ENCODE peak calls at places on chromosomes 4 and X, in five cellular contexts. T is ovary, G is IMR-90, I is Peyer's patch, X is A549. K is an unnamed sample.
A peak's percentile ranks its signal among the peaks of the same experiment; 100 is the strongest.

GRCh38 chrX:14798805-14799397 is 74.0 kb downstream of the FANCB start:
- DNase-seq in T (no peak), G (no peak), I (no peak), X (no peak), K (no peak)

GRCh38 chr4:42412251-42412650 is 15.0 kb downstream of the SHISA3 start:
- DNase-seq in T (no peak), G (peak; percentile 90), I (no peak), X (no peak), K (no peak)

GRCh38 chr4:149426461-149426860 is 389.2 kb downstream of the IQCM start:
- DNase-seq in T (no peak), G (peak; percentile 35), I (no peak), X (no peak), K (no peak)

GRCh38 chr4:83516042-83516772 is 19.7 kb upstream of the GPAT3 start:
- DNase-seq in T (no peak), G (peak; percentile 80), I (no peak), X (no peak), K (no peak)

GRCh38 chrX:12948495-12948894 is 26.4 kb upstream of the TMSB4X start:
- DNase-seq in T (no peak), G (no peak), I (no peak), X (no peak), K (no peak)

GRCh38 chr4:155526452-155527169 is 140.0 kb upstream of the GUCY1A1 start:
- DNase-seq in T (no peak), G (peak; percentile 55), I (no peak), X (no peak), K (no peak)

GRCh38 chr4:124177647-124178425 is 534.7 kb downstream of the ANKRD50 start:
- DNase-seq in T (no peak), G (peak; percentile 91), I (no peak), X (peak; percentile 12), K (no peak)

GRCh38 chr4:40043786-40044185 is 12.9 kb upstream of the N4BP2 start:
- DNase-seq in T (no peak), G (no peak), I (no peak), X (no peak), K (no peak)

GRCh38 chr4:166724369-166724768 is 509.9 kb downstream of the SPOCK3 start:
- DNase-seq in T (no peak), G (no peak), I (no peak), X (no peak), K (no peak)

GRCh38 chrX:11244641-11245040 is 48.6 kb upstream of the AMELX start:
- DNase-seq in T (no peak), G (peak; percentile 35), I (no peak), X (no peak), K (no peak)

GRCh38 chr4:173505924-173506779 is 23.9 kb downstream of the HAND2 start:
- DNase-seq in T (peak; percentile 77), G (peak; percentile 45), I (no peak), X (peak; percentile 57), K (no peak)

GRCh38 chr4:14196141-14196540 is 568.6 kb upstream of the BOD1L1 start:
- DNase-seq in T (peak; percentile 40), G (peak; percentile 69), I (no peak), X (no peak), K (no peak)

GRCh38 chrX:114584434-114584943 is 603 bp downstream of the HTR2C start:
- DNase-seq in T (no peak), G (no peak), I (no peak), X (no peak), K (no peak)

DNA sequence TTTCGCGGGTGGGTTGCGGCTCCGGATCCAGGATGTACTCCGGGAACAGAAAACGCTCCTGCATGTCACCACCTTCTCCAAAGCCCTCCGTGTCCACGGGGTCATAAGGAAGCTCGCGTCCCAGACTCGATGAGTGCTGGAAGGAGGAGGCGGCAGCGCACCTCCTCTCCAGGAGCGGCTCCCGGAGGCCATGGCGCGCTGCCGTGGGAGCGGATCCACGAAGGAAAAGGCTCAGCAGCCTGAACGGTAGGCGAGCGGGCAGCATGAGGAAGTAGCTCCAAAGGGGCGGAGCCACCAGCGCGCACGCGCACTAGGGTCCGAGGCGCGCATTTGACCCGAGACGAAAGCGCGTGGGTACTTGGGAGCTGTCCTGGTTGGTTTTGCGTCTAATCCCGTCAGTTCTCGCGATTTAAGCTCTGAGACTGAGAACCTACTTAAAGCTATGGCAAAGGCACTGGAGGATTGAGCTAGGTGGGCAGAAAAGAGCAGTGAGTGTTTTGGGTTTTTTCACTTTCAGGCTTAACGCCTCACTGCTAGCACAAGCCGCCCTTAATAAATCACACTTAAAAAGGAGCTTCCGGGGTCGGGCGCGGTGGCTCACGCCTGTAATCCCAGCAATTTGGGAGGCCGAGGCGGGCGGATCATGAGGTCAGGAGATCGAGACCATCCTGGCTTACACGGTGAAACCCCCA is at the start of gene NOA1:
- DNase-seq in T (peak; percentile 99), G (peak; percentile 99), I (peak; percentile 96), X (peak; percentile 81), K (peak; percentile 98)
- TF ChIP-seq POLR2A in T (peak; percentile 43), G (peak; percentile 59), I (peak; percentile 86), X (peak; percentile 82), K (peak; percentile 75)

GRCh38 chr4:98521486-98521885 is 136.9 kb downstream of the TSPAN5 start:
- DNase-seq in T (no peak), G (no peak), I (no peak), X (no peak), K (no peak)

GRCh38 chr4:98522603-98523395 is 135.6 kb downstream of the TSPAN5 start:
- DNase-seq in T (no peak), G (peak; percentile 92), I (no peak), X (no peak), K (no peak)

GRCh38 chr4:98524271-98524670 is 134.1 kb downstream of the TSPAN5 start:
- DNase-seq in T (no peak), G (no peak), I (no peak), X (no peak), K (no peak)

GRCh38 chr4:98519268-98519993 is 139.0 kb downstream of the TSPAN5 start:
- DNase-seq in T (peak; percentile 58), G (peak; percentile 76), I (no peak), X (no peak), K (no peak)

DNA sequence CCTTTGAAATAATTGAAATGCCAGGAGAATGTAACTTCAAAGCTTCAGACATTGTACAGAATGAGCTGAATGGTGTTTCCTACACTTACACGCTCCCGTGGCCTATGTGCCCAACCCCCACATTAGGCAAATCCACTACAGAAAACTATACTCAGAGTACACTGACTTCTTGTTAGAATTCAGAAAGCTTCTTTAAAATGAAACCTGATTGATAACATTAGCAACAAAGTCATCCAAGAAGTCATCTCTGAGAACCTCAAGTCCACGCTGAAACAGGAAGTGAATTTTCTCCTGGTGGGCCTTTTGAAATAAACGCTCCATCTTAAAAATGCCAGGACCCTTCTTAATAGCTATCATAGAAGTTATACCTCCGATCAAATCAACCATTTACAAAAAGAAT is 136.3 kb downstream of the TSPAN5 start:
- DNase-seq in T (no peak), G (no peak), I (no peak), X (no peak), K (no peak)
- H3K4me1 ChIP-seq in T (peaks cover 30% of the 10 kb centered on the region), G (peaks cover 33% of the 10 kb centered on the region), I (no peaks in the 10 kb centered on the region), X (peaks cover 49% of the 10 kb centered on the region), K (no peaks in the 10 kb centered on the region)

GRCh38 chrX:8010105-8010504 is 82.9 kb upstream of the PNPLA4 start:
- DNase-seq in T (no peak), G (no peak), I (no peak), X (no peak), K (no peak)

GRCh38 chrX:8003147-8003883 is 76.1 kb upstream of the PNPLA4 start:
- DNase-seq in T (no peak), G (no peak), I (no peak), X (no peak), K (no peak)

GRCh38 chrX:8005678-8006347 is 78.6 kb upstream of the PNPLA4 start:
- DNase-seq in T (no peak), G (no peak), I (no peak), X (no peak), K (no peak)
- H3K27ac ChIP-seq in T (no peak overlapping the region), G (no peak overlapping the region), I (no peak overlapping the region), X (no peak overlapping the region), K (no peak overlapping the region)

GRCh38 chr4:3384771-3385701 is 56.7 kb upstream of the HGFAC start:
- DNase-seq in T (peak; percentile 36), G (no peak), I (no peak), X (no peak), K (peak; percentile 70)
- TF ChIP-seq POLR2A in T (no peak), G (no peak), I (no peak), X (no peak), K (peak; percentile 46)

GRCh38 chr4:47855350-47855749 is 17.5 kb upstream of the CORIN start:
- DNase-seq in T (no peak), G (peak; percentile 98), I (no peak), X (no peak), K (no peak)
- H3K4me1 ChIP-seq in T (no peaks in the 10 kb centered on the region), G (peaks cover 2% of the 10 kb centered on the region), I (no peaks in the 10 kb centered on the region), X (no peaks in the 10 kb centered on the region), K (no peaks in the 10 kb centered on the region)

GRCh38 chr4:67082746-67083145 is 462.6 kb downstream of the CENPC start:
- DNase-seq in T (no peak), G (no peak), I (no peak), X (no peak), K (no peak)

GRCh38 chr4:67083496-67083895 is 461.8 kb downstream of the CENPC start:
- DNase-seq in T (no peak), G (no peak), I (no peak), X (no peak), K (no peak)

GRCh38 chr4:67084801-67085200 is 460.5 kb downstream of the CENPC start:
- DNase-seq in T (no peak), G (no peak), I (no peak), X (no peak), K (no peak)

GRCh38 chr4:67091668-67092067 is 453.6 kb downstream of the CENPC start:
- DNase-seq in T (no peak), G (no peak), I (no peak), X (no peak), K (no peak)

GRCh38 chr4:67087897-67088296 is 457.4 kb downstream of the CENPC start:
- DNase-seq in T (no peak), G (no peak), I (no peak), X (no peak), K (peak; percentile 63)
- H3K27ac ChIP-seq in T (no peak overlapping the region), G (no peak overlapping the region), I (no peak overlapping the region), X (no peak overlapping the region), K (no peak overlapping the region)

GRCh38 chr4:184805462-184806245 is 20.1 kb downstream of the ACSL1 start:
- DNase-seq in T (peak; percentile 44), G (no peak), I (peak; percentile 52), X (no peak), K (peak; percentile 97)
- TF ChIP-seq POLR2A in T (no peak), G (no peak), I (no peak), X (no peak), K (peak; percentile 85)

K was measured in right lobe of liver.